ENCODE peak calls at places on chromosomes 11 and 22, in five cellular contexts. T is PC-9; J is adipocyte; S is activated gamma-delta T cell treated with anti-CD3 and anti-CD28 coated beads, Interleukin-2, amount 50 U/mL, for 16 hours; C is neural progenitor cell. Z is an unnamed sample.

GRCh38 chr11:68043349-68044144 is 4.7 kb downstream of the TCIRG1 start:
- DNase-seq in J (no peak), T (peak; percentile 75), C (no peak), S (no peak), Z (no peak)

GRCh38 chr11:108237058-108237481 is 14.2 kb downstream of the ATM start:
- DNase-seq in C (no peak), S (no peak), T (no peak), J (no peak), Z (no peak)

GRCh38 chr11:111531156-111531555 is 9.4 kb upstream of the LAYN start:
- DNase-seq in T (no peak), J (peak; percentile 45), S (no peak), C (no peak), Z (no peak)

GRCh38 chr11:13786688-13787087 is 118.2 kb downstream of the FAR1 start:
- DNase-seq in S (no peak), C (no peak), J (no peak), T (no peak), Z (no peak)

GRCh38 chr11:96337541-96338530 is 5.2 kb downstream of the MAML2 start:
- DNase-seq in J (peak; percentile 78), T (no peak), C (no peak), S (no peak), Z (no peak)

GRCh38 chr11:111944139-111944538 is 7.0 kb downstream of the DIXDC1 start:
- DNase-seq in C (no peak), J (peak; percentile 88), T (peak; percentile 86), S (no peak), Z (no peak)

GRCh38 chr22:23781533-23781932 is 5.2 kb upstream of the SMARCB1 start:
- DNase-seq in J (peak; percentile 85), S (no peak), C (no peak), T (peak; percentile 72), Z (no peak)

GRCh38 chr11:94544832-94545640 is 1.3 kb downstream of the FUT4 start:
- DNase-seq in C (peak; percentile 13), T (no peak), S (no peak), J (no peak), Z (no peak)

GRCh38 chr22:24953294-24954113 is 988 bp downstream of the KIAA1671 start:
- DNase-seq in J (no peak), S (no peak), T (no peak), C (peak; percentile 74), Z (no peak)

GRCh38 chr11:134466909-134467567 is 55.0 kb upstream of the B3GAT1 start:
- DNase-seq in S (no peak), T (no peak), J (no peak), C (no peak), Z (no peak)

GRCh38 chr22:33476716-33477115 is 418.5 kb upstream of the SYN3 start:
- DNase-seq in C (no peak), T (peak; percentile 55), J (peak; percentile 45), S (no peak), Z (no peak)

GRCh38 chr11:112511906-112512305 is 251.2 kb upstream of the PLET1 start:
- DNase-seq in C (no peak), S (no peak), T (no peak), J (no peak), Z (no peak)

Z was measured in HCT116.